ENCODE peak calls at places on chromosomes 4 and X, in eight cellular contexts. One of them, this sample, is unnamed.

GRCh38 chr4:93842512-93843252 is 14.1 kb downstream of the ATOH1 start:
- DNase-seq in EL: no peak
- DNase-seq in fibroblast of pulmonary artery: no peak
- DNase-seq in stimulated activated CD4-positive, alpha-beta T cell treated with anti-CD3 and anti-CD28 coated beads, Interleukin-1b, Interleukin-23, amount 100 ng/mL, for 24 hours: no peak
- DNase-seq in activated CD4-positive, alpha-beta T cell treated with anti-CD3 and anti-CD28 coated beads for 24 hours: no peak
- DNase-seq in heart right ventricle: no peak
- DNase-seq in D341Med: no peak
- DNase-seq in DMS53: peak
- DNase-seq in this sample: no peak

GRCh38 chr4:84814100-84814750 is 152.3 kb downstream of the WDFY3 start:
- DNase-seq in D341Med: no peak
- DNase-seq in heart right ventricle: no peak
- DNase-seq in DMS53: peak
- DNase-seq in EL: peak
- DNase-seq in activated CD4-positive, alpha-beta T cell treated with anti-CD3 and anti-CD28 coated beads for 24 hours: no peak
- DNase-seq in stimulated activated CD4-positive, alpha-beta T cell treated with anti-CD3 and anti-CD28 coated beads, Interleukin-1b, Interleukin-23, amount 100 ng/mL, for 24 hours: no peak
- DNase-seq in fibroblast of pulmonary artery: peak
- DNase-seq in this sample: peak

GRCh38 chr4:17613761-17614415 is 553 bp upstream of the MED28 start:
- DNase-seq in EL: peak
- DNase-seq in fibroblast of pulmonary artery: peak
- DNase-seq in heart right ventricle: no peak
- DNase-seq in activated CD4-positive, alpha-beta T cell treated with anti-CD3 and anti-CD28 coated beads for 24 hours: no peak
- DNase-seq in D341Med: no peak
- DNase-seq in stimulated activated CD4-positive, alpha-beta T cell treated with anti-CD3 and anti-CD28 coated beads, Interleukin-1b, Interleukin-23, amount 100 ng/mL, for 24 hours: no peak
- DNase-seq in DMS53: peak
- DNase-seq in this sample: peak

GRCh38 chr4:42150653-42151567 is 1.5 kb downstream of the BEND4 start:
- DNase-seq in heart right ventricle: no peak
- DNase-seq in D341Med: peak
- DNase-seq in stimulated activated CD4-positive, alpha-beta T cell treated with anti-CD3 and anti-CD28 coated beads, Interleukin-1b, Interleukin-23, amount 100 ng/mL, for 24 hours: no peak
- DNase-seq in fibroblast of pulmonary artery: no peak
- DNase-seq in activated CD4-positive, alpha-beta T cell treated with anti-CD3 and anti-CD28 coated beads for 24 hours: no peak
- DNase-seq in DMS53: peak
- DNase-seq in EL: no peak
- DNase-seq in this sample: no peak

GRCh38 chrX:54238588-54238987 is 55.5 kb upstream of the FAM120C start:
- DNase-seq in activated CD4-positive, alpha-beta T cell treated with anti-CD3 and anti-CD28 coated beads for 24 hours: no peak
- DNase-seq in heart right ventricle: no peak
- DNase-seq in EL: no peak
- DNase-seq in stimulated activated CD4-positive, alpha-beta T cell treated with anti-CD3 and anti-CD28 coated beads, Interleukin-1b, Interleukin-23, amount 100 ng/mL, for 24 hours: no peak
- DNase-seq in D341Med: no peak
- DNase-seq in fibroblast of pulmonary artery: no peak
- DNase-seq in DMS53: no peak
- DNase-seq in this sample: no peak

GRCh38 chr4:187685247-187685646 is 310.3 kb upstream of the ZFP42 start:
- DNase-seq in D341Med: no peak
- DNase-seq in EL: peak
- DNase-seq in heart right ventricle: no peak
- DNase-seq in DMS53: peak
- DNase-seq in stimulated activated CD4-positive, alpha-beta T cell treated with anti-CD3 and anti-CD28 coated beads, Interleukin-1b, Interleukin-23, amount 100 ng/mL, for 24 hours: no peak
- DNase-seq in fibroblast of pulmonary artery: no peak
- DNase-seq in activated CD4-positive, alpha-beta T cell treated with anti-CD3 and anti-CD28 coated beads for 24 hours: no peak
- DNase-seq in this sample: no peak

GRCh38 chrX:120692319-120692718 is 62.5 kb upstream of the C1GALT1C1 start:
- DNase-seq in activated CD4-positive, alpha-beta T cell treated with anti-CD3 and anti-CD28 coated beads for 24 hours: no peak
- DNase-seq in fibroblast of pulmonary artery: no peak
- DNase-seq in D341Med: no peak
- DNase-seq in heart right ventricle: no peak
- DNase-seq in stimulated activated CD4-positive, alpha-beta T cell treated with anti-CD3 and anti-CD28 coated beads, Interleukin-1b, Interleukin-23, amount 100 ng/mL, for 24 hours: no peak
- DNase-seq in EL: no peak
- DNase-seq in DMS53: no peak
- DNase-seq in this sample: no peak

GRCh38 chr4:143728171-143728570 is 27.7 kb upstream of the FREM3 start:
- DNase-seq in heart right ventricle: no peak
- DNase-seq in EL: peak
- DNase-seq in activated CD4-positive, alpha-beta T cell treated with anti-CD3 and anti-CD28 coated beads for 24 hours: no peak
- DNase-seq in D341Med: no peak
- DNase-seq in stimulated activated CD4-positive, alpha-beta T cell treated with anti-CD3 and anti-CD28 coated beads, Interleukin-1b, Interleukin-23, amount 100 ng/mL, for 24 hours: no peak
- DNase-seq in DMS53: no peak
- DNase-seq in fibroblast of pulmonary artery: peak
- DNase-seq in this sample: peak

GRCh38 chr4:61200991-61201526 is 933 bp downstream of the ADGRL3 start:
- DNase-seq in DMS53: peak
- DNase-seq in EL: peak
- DNase-seq in D341Med: peak
- DNase-seq in fibroblast of pulmonary artery: peak
- DNase-seq in heart right ventricle: no peak
- DNase-seq in stimulated activated CD4-positive, alpha-beta T cell treated with anti-CD3 and anti-CD28 coated beads, Interleukin-1b, Interleukin-23, amount 100 ng/mL, for 24 hours: no peak
- DNase-seq in activated CD4-positive, alpha-beta T cell treated with anti-CD3 and anti-CD28 coated beads for 24 hours: no peak
- DNase-seq in this sample: no peak

GRCh38 chrX:40095588-40096394 is 2.0 kb downstream of the BCOR start:
- DNase-seq in heart right ventricle: no peak
- DNase-seq in EL: peak
- DNase-seq in DMS53: peak
- DNase-seq in activated CD4-positive, alpha-beta T cell treated with anti-CD3 and anti-CD28 coated beads for 24 hours: no peak
- DNase-seq in stimulated activated CD4-positive, alpha-beta T cell treated with anti-CD3 and anti-CD28 coated beads, Interleukin-1b, Interleukin-23, amount 100 ng/mL, for 24 hours: no peak
- DNase-seq in fibroblast of pulmonary artery: no peak
- DNase-seq in D341Med: no peak
- DNase-seq in this sample: no peak

GRCh38 chr4:140135529-140136021 is 18.4 kb downstream of the MAML3 start:
- DNase-seq in stimulated activated CD4-positive, alpha-beta T cell treated with anti-CD3 and anti-CD28 coated beads, Interleukin-1b, Interleukin-23, amount 100 ng/mL, for 24 hours: no peak
- DNase-seq in heart right ventricle: peak
- DNase-seq in activated CD4-positive, alpha-beta T cell treated with anti-CD3 and anti-CD28 coated beads for 24 hours: no peak
- DNase-seq in D341Med: no peak
- DNase-seq in DMS53: peak
- DNase-seq in fibroblast of pulmonary artery: peak
- DNase-seq in EL: peak
- DNase-seq in this sample: no peak

GRCh38 chr4:141241986-141242385 is 21.3 kb downstream of the ZNF330 start:
- DNase-seq in EL: no peak
- DNase-seq in stimulated activated CD4-positive, alpha-beta T cell treated with anti-CD3 and anti-CD28 coated beads, Interleukin-1b, Interleukin-23, amount 100 ng/mL, for 24 hours: no peak
- DNase-seq in D341Med: no peak
- DNase-seq in fibroblast of pulmonary artery: no peak
- DNase-seq in activated CD4-positive, alpha-beta T cell treated with anti-CD3 and anti-CD28 coated beads for 24 hours: no peak
- DNase-seq in DMS53: no peak
- DNase-seq in heart right ventricle: no peak
- DNase-seq in this sample: no peak

GRCh38 chrX:154800508-154801207 is 4.6 kb downstream of the MPP1 start:
- DNase-seq in fibroblast of pulmonary artery: peak
- DNase-seq in activated CD4-positive, alpha-beta T cell treated with anti-CD3 and anti-CD28 coated beads for 24 hours: no peak
- DNase-seq in heart right ventricle: no peak
- DNase-seq in DMS53: peak
- DNase-seq in EL: no peak
- DNase-seq in stimulated activated CD4-positive, alpha-beta T cell treated with anti-CD3 and anti-CD28 coated beads, Interleukin-1b, Interleukin-23, amount 100 ng/mL, for 24 hours: no peak
- DNase-seq in D341Med: no peak
- DNase-seq in this sample: no peak